ENCODE peak calls at places on chromosomes 7 and 10, in four cellular contexts. One of them, this sample, is unnamed.

GRCh38 chr10:114900658-114901057 is 37.3 kb upstream of the TRUB1 start:
- DNase-seq in endothelial cell: no peak
- DNase-seq in IMR-90: no peak
- DNase-seq in progenitor cell of endocrine pancreas: no peak
- DNase-seq in this sample: no peak

GRCh38 chr10:89207181-89207800 is at the start of gene CH25H:
- DNase-seq in endothelial cell: peak
- DNase-seq in IMR-90: peak
- DNase-seq in progenitor cell of endocrine pancreas: peak
- DNase-seq in this sample: peak

GRCh38 chr10:102003541-102003940 is 52.4 kb downstream of the ARMH3 start:
- DNase-seq in endothelial cell: no peak
- DNase-seq in IMR-90: peak
- DNase-seq in progenitor cell of endocrine pancreas: no peak
- DNase-seq in this sample: no peak

GRCh38 chr7:28297821-28298439 is 114.4 kb upstream of the CREB5 start:
- DNase-seq in endothelial cell: no peak
- DNase-seq in IMR-90: no peak
- DNase-seq in progenitor cell of endocrine pancreas: no peak
- DNase-seq in this sample: no peak

GRCh38 chr7:95693551-95694333 is 78.6 kb upstream of the DYNC1I1 start:
- DNase-seq in endothelial cell: no peak
- DNase-seq in IMR-90: peak
- DNase-seq in progenitor cell of endocrine pancreas: no peak
- DNase-seq in this sample: no peak

GRCh38 chr7:66748791-66749190 is 8.3 kb downstream of the RABGEF1 start:
- DNase-seq in endothelial cell: no peak
- DNase-seq in IMR-90: no peak
- DNase-seq in progenitor cell of endocrine pancreas: no peak
- DNase-seq in this sample: no peak

GRCh38 chr10:103554488-103555320 is 61.2 kb downstream of the NEURL1 start:
- DNase-seq in endothelial cell: no peak
- DNase-seq in IMR-90: peak
- DNase-seq in progenitor cell of endocrine pancreas: no peak
- DNase-seq in this sample: peak

GRCh38 chr10:49615721-49616120 is 1.9 kb downstream of the CHAT start:
- DNase-seq in endothelial cell: no peak
- DNase-seq in IMR-90: no peak
- DNase-seq in progenitor cell of endocrine pancreas: no peak
- DNase-seq in this sample: no peak

GRCh38 chr7:38908759-38909335 is at the start of gene VPS41:
- DNase-seq in endothelial cell: peak
- DNase-seq in IMR-90: peak
- DNase-seq in progenitor cell of endocrine pancreas: peak
- DNase-seq in this sample: peak

GRCh38 chr7:13946181-13946580 is 43.3 kb downstream of the ETV1 start:
- DNase-seq in endothelial cell: no peak
- DNase-seq in IMR-90: peak
- DNase-seq in progenitor cell of endocrine pancreas: no peak
- DNase-seq in this sample: peak

GRCh38 chr7:126185959-126186580 is 1066.7 kb downstream of the GRM8 start:
- DNase-seq in endothelial cell: no peak
- DNase-seq in IMR-90: no peak
- DNase-seq in progenitor cell of endocrine pancreas: no peak
- DNase-seq in this sample: no peak

GRCh38 chr10:80171248-80171660 is 34.1 kb downstream of the ANXA11 start:
- DNase-seq in endothelial cell: no peak
- DNase-seq in IMR-90: no peak
- DNase-seq in progenitor cell of endocrine pancreas: no peak
- DNase-seq in this sample: no peak

GRCh38 chr7:5553298-5553877 is 129.8 kb upstream of the TNRC18 start:
- DNase-seq in endothelial cell: no peak
- DNase-seq in IMR-90: no peak
- DNase-seq in progenitor cell of endocrine pancreas: no peak
- DNase-seq in this sample: no peak

GRCh38 chr10:127990846-127991542 is 84.1 kb downstream of the PTPRE start:
- DNase-seq in endothelial cell: no peak
- DNase-seq in IMR-90: peak
- DNase-seq in progenitor cell of endocrine pancreas: no peak
- DNase-seq in this sample: no peak

GRCh38 chr10:97914837-97915211 is 65.2 kb downstream of the GOLGA7B start:
- DNase-seq in endothelial cell: peak
- DNase-seq in IMR-90: peak
- DNase-seq in progenitor cell of endocrine pancreas: peak
- DNase-seq in this sample: peak

GRCh38 chr7:126303926-126304325 is 948.8 kb downstream of the GRM8 start:
- DNase-seq in endothelial cell: no peak
- DNase-seq in IMR-90: no peak
- DNase-seq in progenitor cell of endocrine pancreas: no peak
- DNase-seq in this sample: no peak

GRCh38 chr10:79242620-79243152 is 104.6 kb upstream of the PPIF start:
- DNase-seq in endothelial cell: peak
- DNase-seq in IMR-90: peak
- DNase-seq in progenitor cell of endocrine pancreas: peak
- DNase-seq in this sample: peak

GRCh38 chr10:35135861-35136260 is 9.2 kb downstream of the CREM start:
- DNase-seq in endothelial cell: no peak
- DNase-seq in IMR-90: peak
- DNase-seq in progenitor cell of endocrine pancreas: no peak
- DNase-seq in this sample: peak

GRCh38 chr10:3451516-3452185 is 279.1 kb upstream of the PITRM1 start:
- DNase-seq in endothelial cell: no peak
- DNase-seq in IMR-90: no peak
- DNase-seq in progenitor cell of endocrine pancreas: no peak
- DNase-seq in this sample: no peak

GRCh38 chr10:3455385-3456334 is 283.1 kb upstream of the PITRM1 start:
- DNase-seq in endothelial cell: peak
- DNase-seq in IMR-90: peak
- DNase-seq in progenitor cell of endocrine pancreas: no peak
- DNase-seq in this sample: peak

GRCh38 chr10:3452683-3453388 is 280.3 kb upstream of the PITRM1 start:
- DNase-seq in endothelial cell: no peak
- DNase-seq in IMR-90: peak
- DNase-seq in progenitor cell of endocrine pancreas: no peak
- DNase-seq in this sample: peak

DNA sequence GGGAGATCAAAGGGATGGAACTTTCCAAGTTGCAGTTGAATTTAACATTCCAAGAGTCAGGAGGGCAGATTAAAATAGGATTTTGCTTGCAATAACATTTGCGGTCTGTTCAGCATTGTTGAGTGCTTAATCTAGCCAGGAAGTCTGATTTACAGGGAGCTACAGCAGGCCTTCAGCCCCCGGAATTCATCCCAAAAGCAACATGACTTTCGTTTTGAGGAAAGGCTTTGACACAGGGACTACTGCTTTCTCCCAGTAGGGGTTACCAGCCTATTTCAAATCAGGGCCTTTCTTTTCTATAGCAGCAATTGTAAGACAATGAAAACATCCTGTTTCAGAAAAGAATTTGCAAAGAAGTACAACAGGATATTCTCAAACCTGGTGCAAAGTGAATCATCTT is 279.7 kb upstream of the PITRM1 start:
- DNase-seq in endothelial cell: no peak
- DNase-seq in IMR-90: peak
- DNase-seq in progenitor cell of endocrine pancreas: no peak
- DNase-seq in this sample: peak
- TF ChIP-seq CTCF in endothelial cell: peak
- TF ChIP-seq CTCF in IMR-90: peak
- TF ChIP-seq CTCF in progenitor cell of endocrine pancreas: no peak
- TF ChIP-seq CTCF in this sample: peak

DNA sequence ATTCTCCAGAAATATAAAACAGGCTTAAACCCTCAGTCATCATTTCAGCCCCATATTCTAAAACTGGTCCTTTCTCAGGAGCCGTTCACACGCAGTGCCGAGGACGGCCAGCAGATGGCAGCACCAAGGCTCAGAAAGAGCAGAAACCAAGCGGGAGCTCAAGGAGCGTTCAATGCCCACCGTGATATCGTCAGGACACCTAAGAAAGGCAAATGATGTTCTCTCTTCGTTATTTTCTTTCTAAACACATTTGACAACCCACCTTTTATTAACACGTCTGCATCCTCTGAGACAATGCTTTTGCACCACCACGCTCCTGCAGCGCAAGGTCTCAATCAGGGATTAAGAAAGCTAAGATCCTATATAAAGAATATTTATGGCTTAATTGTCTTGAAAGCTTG is 45.7 kb upstream of the RBM33 start:
- DNase-seq in endothelial cell: peak
- DNase-seq in IMR-90: peak
- DNase-seq in progenitor cell of endocrine pancreas: peak
- DNase-seq in this sample: peak
- TF ChIP-seq CTCF in endothelial cell: peak
- TF ChIP-seq CTCF in IMR-90: peak
- TF ChIP-seq CTCF in progenitor cell of endocrine pancreas: peak
- TF ChIP-seq CTCF in this sample: peak

GRCh38 chr7:74656421-74656910 is 1.1 kb upstream of the GTF2I start:
- DNase-seq in endothelial cell: peak
- DNase-seq in IMR-90: no peak
- DNase-seq in progenitor cell of endocrine pancreas: no peak
- DNase-seq in this sample: peak

GRCh38 chr7:74655785-74656420 is 1.6 kb upstream of the GTF2I start:
- DNase-seq in endothelial cell: no peak
- DNase-seq in IMR-90: no peak
- DNase-seq in progenitor cell of endocrine pancreas: no peak
- DNase-seq in this sample: no peak

GRCh38 chr7:74657692-74658170 is at the start of gene GTF2I:
- DNase-seq in endothelial cell: peak
- DNase-seq in IMR-90: no peak
- DNase-seq in progenitor cell of endocrine pancreas: peak
- DNase-seq in this sample: no peak

GRCh38 chr7:74656911-74657691 is 417 bp upstream of the GTF2I start:
- DNase-seq in endothelial cell: peak
- DNase-seq in IMR-90: peak
- DNase-seq in progenitor cell of endocrine pancreas: peak
- DNase-seq in this sample: peak

GRCh38 chr7:74658171-74659004 is 870 bp downstream of the GTF2I start:
- DNase-seq in endothelial cell: peak
- DNase-seq in IMR-90: peak
- DNase-seq in progenitor cell of endocrine pancreas: peak
- DNase-seq in this sample: peak
- TF ChIP-seq CTCF in endothelial cell: no peak
- TF ChIP-seq CTCF in IMR-90: no peak
- TF ChIP-seq CTCF in progenitor cell of endocrine pancreas: no peak
- TF ChIP-seq CTCF in this sample: no peak

DNA sequence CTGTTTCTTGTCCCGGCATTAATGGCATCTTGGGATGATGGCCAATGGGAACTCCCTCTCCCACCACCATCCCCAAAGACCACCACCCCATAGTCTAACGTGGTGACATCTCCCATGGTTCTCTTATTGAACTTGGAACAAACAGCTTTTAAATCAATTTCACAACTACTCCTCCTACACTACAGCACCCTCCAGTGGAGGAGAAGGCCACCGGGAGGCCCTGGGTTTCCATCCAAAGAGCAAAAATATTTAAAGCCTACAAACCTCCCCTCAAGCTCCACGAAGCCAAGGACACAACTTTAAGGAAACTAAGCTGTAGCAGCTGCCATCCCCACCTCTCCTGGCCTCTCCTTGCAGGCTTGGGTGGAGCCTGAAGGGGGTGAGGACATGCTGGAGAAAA is 94.1 kb upstream of the LANCL2 start:
- DNase-seq in endothelial cell: no peak
- DNase-seq in IMR-90: peak
- DNase-seq in progenitor cell of endocrine pancreas: no peak
- DNase-seq in this sample: no peak
- TF ChIP-seq CTCF in endothelial cell: no peak
- TF ChIP-seq CTCF in IMR-90: peak
- TF ChIP-seq CTCF in progenitor cell of endocrine pancreas: peak
- TF ChIP-seq CTCF in this sample: peak

DNA sequence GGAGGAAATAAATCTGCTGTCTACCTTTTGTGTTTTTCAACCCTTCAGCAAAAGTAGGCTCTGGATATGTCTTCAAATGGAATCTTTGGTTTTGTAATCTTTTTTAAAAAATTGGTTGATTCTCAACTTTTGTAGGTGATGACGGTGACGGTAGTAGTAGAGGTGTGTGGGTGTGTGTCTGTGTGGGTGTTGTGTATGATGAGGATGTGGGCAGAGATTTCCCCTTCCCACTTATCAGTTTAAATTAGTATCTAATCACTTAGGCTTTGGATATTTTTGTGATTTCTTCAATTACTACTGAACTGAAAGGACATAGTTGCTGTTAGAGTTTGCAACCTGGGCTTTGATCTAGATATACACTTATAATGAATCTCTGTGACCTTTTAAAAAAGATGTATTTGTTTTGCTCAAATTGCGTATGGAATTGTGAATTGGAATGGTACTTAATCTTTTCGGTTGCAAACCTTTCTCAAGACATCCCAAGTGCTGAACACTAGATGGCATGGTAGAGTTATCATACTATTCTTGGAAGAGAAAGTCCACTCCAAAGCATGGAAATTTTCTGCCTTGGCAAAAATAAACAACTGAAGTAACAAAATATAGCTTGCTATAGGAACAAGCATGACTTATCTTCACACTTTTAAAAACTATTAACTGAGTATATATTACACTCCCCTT is 51.9 kb upstream of the A1CF start:
- DNase-seq in endothelial cell: peak
- DNase-seq in IMR-90: peak
- DNase-seq in progenitor cell of endocrine pancreas: no peak
- DNase-seq in this sample: peak
- TF ChIP-seq CTCF in endothelial cell: peak
- TF ChIP-seq CTCF in IMR-90: peak
- TF ChIP-seq CTCF in progenitor cell of endocrine pancreas: peak
- TF ChIP-seq CTCF in this sample: peak

GRCh38 chr10:68075550-68076004 is 494 bp upstream of the HERC4 start:
- DNase-seq in endothelial cell: no peak
- DNase-seq in IMR-90: no peak
- DNase-seq in progenitor cell of endocrine pancreas: no peak
- DNase-seq in this sample: no peak

GRCh38 chr10:68074404-68074774 is 694 bp downstream of the HERC4 start:
- DNase-seq in endothelial cell: no peak
- DNase-seq in IMR-90: no peak
- DNase-seq in progenitor cell of endocrine pancreas: no peak
- DNase-seq in this sample: no peak

GRCh38 chr10:68079434-68079833 is 4.4 kb upstream of the HERC4 start:
- DNase-seq in endothelial cell: no peak
- DNase-seq in IMR-90: no peak
- DNase-seq in progenitor cell of endocrine pancreas: no peak
- DNase-seq in this sample: no peak

GRCh38 chr10:68074775-68075549 is at the start of gene HERC4:
- DNase-seq in endothelial cell: peak
- DNase-seq in IMR-90: peak
- DNase-seq in progenitor cell of endocrine pancreas: peak
- DNase-seq in this sample: peak

DNA sequence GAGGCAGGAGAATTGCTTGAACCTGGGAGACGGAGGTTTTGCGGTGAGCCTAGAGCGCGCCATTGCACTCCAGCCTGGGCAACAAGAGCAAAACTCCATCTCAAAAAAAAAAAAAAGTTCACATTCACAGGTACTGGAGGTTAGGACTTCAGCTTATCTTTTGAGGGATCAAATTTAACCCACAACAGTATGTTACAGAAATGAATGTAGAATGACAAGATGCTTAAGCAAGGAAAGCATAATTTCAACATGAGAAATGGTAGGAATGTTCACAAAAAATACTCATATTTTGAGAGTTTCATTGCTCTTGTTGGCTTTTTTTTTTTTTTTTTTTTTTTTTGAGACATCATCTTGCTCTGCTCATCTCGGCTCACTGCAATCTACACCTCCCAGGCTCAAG is 1.9 kb upstream of the HERC4 start:
- DNase-seq in endothelial cell: no peak
- DNase-seq in IMR-90: no peak
- DNase-seq in progenitor cell of endocrine pancreas: no peak
- DNase-seq in this sample: no peak
- TF ChIP-seq CTCF in endothelial cell: no peak
- TF ChIP-seq CTCF in IMR-90: no peak
- TF ChIP-seq CTCF in progenitor cell of endocrine pancreas: no peak
- TF ChIP-seq CTCF in this sample: no peak

GRCh38 chr10:120048358-120048757 is 155.8 kb downstream of the SEC23IP start:
- DNase-seq in endothelial cell: no peak
- DNase-seq in IMR-90: no peak
- DNase-seq in progenitor cell of endocrine pancreas: no peak
- DNase-seq in this sample: no peak
- TF ChIP-seq CTCF in endothelial cell: no peak
- TF ChIP-seq CTCF in IMR-90: no peak
- TF ChIP-seq CTCF in progenitor cell of endocrine pancreas: no peak
- TF ChIP-seq CTCF in this sample: no peak

This sample was measured in HFFc6.